ENCODE peak calls at places on chromosome 1, in ten cellular contexts. One of them, this sample, is unnamed.

GRCh38 chr1:176717052-176717754 is 254.2 kb downstream of the PAPPA2 start:
- DNase-seq in HFF-Myc: no peak
- DNase-seq in right atrium auricular region: no peak
- DNase-seq in neural progenitor cell: no peak
- DNase-seq in A549: no peak
- DNase-seq in cardiac muscle cell: no peak
- DNase-seq in tibial artery: no peak
- DNase-seq in ovary: no peak
- DNase-seq in epithelial cell of esophagus: no peak
- DNase-seq in endothelial cell: no peak
- DNase-seq in this sample: no peak

GRCh38 chr1:218347713-218348627 is 2.8 kb downstream of the TGFB2 start:
- DNase-seq in epithelial cell of esophagus: peak
- DNase-seq in endothelial cell: no peak
- DNase-seq in neural progenitor cell: no peak
- DNase-seq in cardiac muscle cell: peak
- DNase-seq in tibial artery: no peak
- DNase-seq in A549: peak
- DNase-seq in right atrium auricular region: no peak
- DNase-seq in HFF-Myc: no peak
- DNase-seq in ovary: peak
- DNase-seq in this sample: no peak

GRCh38 chr1:17265162-17265561 is 16.3 kb downstream of the PADI3 start:
- DNase-seq in A549: no peak
- DNase-seq in cardiac muscle cell: no peak
- DNase-seq in endothelial cell: no peak
- DNase-seq in HFF-Myc: no peak
- DNase-seq in tibial artery: no peak
- DNase-seq in ovary: no peak
- DNase-seq in right atrium auricular region: no peak
- DNase-seq in neural progenitor cell: peak
- DNase-seq in epithelial cell of esophagus: peak
- DNase-seq in this sample: no peak

GRCh38 chr1:55321947-55322346 is 106.8 kb upstream of the USP24 start:
- DNase-seq in epithelial cell of esophagus: peak
- DNase-seq in tibial artery: no peak
- DNase-seq in endothelial cell: no peak
- DNase-seq in ovary: no peak
- DNase-seq in A549: peak
- DNase-seq in HFF-Myc: no peak
- DNase-seq in neural progenitor cell: no peak
- DNase-seq in right atrium auricular region: no peak
- DNase-seq in cardiac muscle cell: no peak
- DNase-seq in this sample: no peak

GRCh38 chr1:108598340-108598739 is 38.4 kb downstream of the EEIG2 start:
- DNase-seq in endothelial cell: no peak
- DNase-seq in tibial artery: no peak
- DNase-seq in A549: no peak
- DNase-seq in epithelial cell of esophagus: no peak
- DNase-seq in neural progenitor cell: no peak
- DNase-seq in HFF-Myc: no peak
- DNase-seq in right atrium auricular region: no peak
- DNase-seq in cardiac muscle cell: no peak
- DNase-seq in ovary: no peak
- DNase-seq in this sample: no peak

GRCh38 chr1:163381487-163382184 is 59.9 kb downstream of the NUF2 start:
- DNase-seq in cardiac muscle cell: no peak
- DNase-seq in A549: no peak
- DNase-seq in neural progenitor cell: no peak
- DNase-seq in epithelial cell of esophagus: no peak
- DNase-seq in right atrium auricular region: no peak
- DNase-seq in endothelial cell: no peak
- DNase-seq in tibial artery: no peak
- DNase-seq in ovary: no peak
- DNase-seq in HFF-Myc: no peak
- DNase-seq in this sample: no peak

GRCh38 chr1:81549588-81550127 is 251.1 kb upstream of the ADGRL2 start:
- DNase-seq in cardiac muscle cell: peak
- DNase-seq in epithelial cell of esophagus: peak
- DNase-seq in right atrium auricular region: no peak
- DNase-seq in neural progenitor cell: peak
- DNase-seq in HFF-Myc: peak
- DNase-seq in endothelial cell: no peak
- DNase-seq in A549: peak
- DNase-seq in tibial artery: no peak
- DNase-seq in ovary: no peak
- DNase-seq in this sample: no peak

GRCh38 chr1:109802136-109802900 is 38.6 kb upstream of the EPS8L3 start:
- DNase-seq in epithelial cell of esophagus: no peak
- DNase-seq in neural progenitor cell: no peak
- DNase-seq in endothelial cell: no peak
- DNase-seq in ovary: no peak
- DNase-seq in HFF-Myc: no peak
- DNase-seq in A549: no peak
- DNase-seq in tibial artery: no peak
- DNase-seq in right atrium auricular region: no peak
- DNase-seq in cardiac muscle cell: no peak
- DNase-seq in this sample: no peak

GRCh38 chr1:227898502-227899140 is 49.1 kb downstream of the WNT9A start:
- DNase-seq in epithelial cell of esophagus: no peak
- DNase-seq in tibial artery: peak
- DNase-seq in ovary: peak
- DNase-seq in right atrium auricular region: peak
- DNase-seq in cardiac muscle cell: no peak
- DNase-seq in HFF-Myc: no peak
- DNase-seq in neural progenitor cell: no peak
- DNase-seq in endothelial cell: peak
- DNase-seq in A549: no peak
- DNase-seq in this sample: peak

DNA sequence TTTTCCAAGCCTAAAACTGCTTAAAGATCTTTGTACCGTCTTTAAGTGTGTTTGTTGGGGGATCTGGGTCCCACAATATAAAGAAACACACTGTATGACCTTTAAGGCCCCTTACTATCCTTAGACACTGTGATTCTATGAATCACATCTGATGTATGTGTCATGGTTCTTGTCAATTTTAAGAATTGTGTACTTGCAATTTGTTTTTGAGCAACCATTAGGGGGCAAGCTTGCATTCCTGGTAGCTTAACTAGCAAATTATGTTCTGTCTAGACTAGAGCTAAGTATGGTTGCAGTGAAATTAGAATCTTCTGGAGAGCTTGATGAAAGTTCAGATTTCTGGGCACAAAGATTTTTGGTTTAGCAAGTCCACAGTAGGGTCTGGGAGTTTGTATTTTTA is 219.5 kb downstream of the TPR start:
- DNase-seq in tibial artery: no peak
- DNase-seq in right atrium auricular region: no peak
- DNase-seq in cardiac muscle cell: peak
- DNase-seq in A549: peak
- DNase-seq in HFF-Myc: peak
- DNase-seq in ovary: no peak
- DNase-seq in neural progenitor cell: peak
- DNase-seq in endothelial cell: no peak
- DNase-seq in epithelial cell of esophagus: peak
- DNase-seq in this sample: no peak
- TF ChIP-seq CTCF in tibial artery: peak
- TF ChIP-seq CTCF in right atrium auricular region: peak
- TF ChIP-seq CTCF in cardiac muscle cell: peak
- TF ChIP-seq CTCF in A549: peak
- TF ChIP-seq CTCF in HFF-Myc: peak
- TF ChIP-seq CTCF in ovary: no peak
- TF ChIP-seq CTCF in neural progenitor cell: peak
- TF ChIP-seq CTCF in endothelial cell: no peak
- TF ChIP-seq CTCF in epithelial cell of esophagus: peak
- TF ChIP-seq CTCF in this sample: no peak

DNA sequence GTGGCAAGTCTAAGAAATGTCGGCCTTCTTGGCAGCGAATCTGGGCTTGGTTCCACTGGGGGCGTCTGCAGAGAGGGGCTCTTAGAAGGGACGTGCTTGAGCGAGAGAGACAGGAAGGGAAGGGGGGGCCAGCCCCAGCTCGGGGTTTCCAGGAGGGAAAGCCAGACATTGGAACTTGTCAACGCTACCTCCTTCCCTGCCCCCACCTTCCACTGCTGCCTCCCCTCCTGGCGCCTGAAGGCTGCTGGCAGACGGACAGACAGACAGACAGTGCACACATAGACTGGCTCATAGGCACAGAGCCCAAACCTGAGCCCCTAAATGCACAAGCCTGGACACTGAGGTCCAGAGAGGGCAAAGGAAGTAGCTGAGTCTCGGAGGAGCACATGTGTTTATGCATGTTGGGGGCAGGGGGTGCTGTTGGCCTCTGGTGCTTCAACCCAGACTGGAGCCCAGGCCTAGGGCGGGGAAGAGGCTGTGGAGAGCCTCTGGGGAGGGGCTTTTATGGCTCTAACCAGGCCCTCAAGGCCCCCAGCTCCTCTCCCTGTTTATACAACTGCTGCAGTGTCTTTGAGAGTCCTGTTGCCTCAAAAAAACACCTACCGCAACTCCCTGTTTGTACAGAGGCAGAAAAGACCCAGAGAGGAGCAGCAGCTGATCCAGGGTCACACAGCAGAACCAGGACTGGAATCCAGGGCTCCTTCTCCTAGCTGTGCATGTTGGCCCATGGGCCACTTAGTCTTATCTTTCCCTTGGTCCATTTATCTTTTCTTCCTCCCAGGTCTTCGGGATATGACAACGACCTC is 33.1 kb upstream of the WASF2 start:
- DNase-seq in HFF-Myc: no peak
- DNase-seq in A549: no peak
- DNase-seq in neural progenitor cell: peak
- DNase-seq in epithelial cell of esophagus: no peak
- DNase-seq in cardiac muscle cell: peak
- DNase-seq in right atrium auricular region: no peak
- DNase-seq in endothelial cell: peak
- DNase-seq in tibial artery: peak
- DNase-seq in ovary: peak
- DNase-seq in this sample: no peak
- TF ChIP-seq CTCF in HFF-Myc: no peak
- TF ChIP-seq CTCF in A549: peak
- TF ChIP-seq CTCF in neural progenitor cell: peak
- TF ChIP-seq CTCF in epithelial cell of esophagus: peak
- TF ChIP-seq CTCF in cardiac muscle cell: peak
- TF ChIP-seq CTCF in right atrium auricular region: peak
- TF ChIP-seq CTCF in endothelial cell: no peak
- TF ChIP-seq CTCF in tibial artery: peak
- TF ChIP-seq CTCF in ovary: no peak
- TF ChIP-seq CTCF in this sample: no peak

GRCh38 chr1:63005812-63006211 is 221.9 kb downstream of the ATG4C start:
- DNase-seq in tibial artery: no peak
- DNase-seq in cardiac muscle cell: no peak
- DNase-seq in right atrium auricular region: no peak
- DNase-seq in ovary: no peak
- DNase-seq in epithelial cell of esophagus: no peak
- DNase-seq in A549: no peak
- DNase-seq in neural progenitor cell: no peak
- DNase-seq in HFF-Myc: no peak
- DNase-seq in endothelial cell: no peak
- DNase-seq in this sample: no peak

GRCh38 chr1:63000508-63000907 is 216.6 kb downstream of the ATG4C start:
- DNase-seq in right atrium auricular region: no peak
- DNase-seq in cardiac muscle cell: no peak
- DNase-seq in ovary: no peak
- DNase-seq in neural progenitor cell: peak
- DNase-seq in epithelial cell of esophagus: no peak
- DNase-seq in HFF-Myc: no peak
- DNase-seq in endothelial cell: no peak
- DNase-seq in A549: no peak
- DNase-seq in tibial artery: no peak
- DNase-seq in this sample: no peak

DNA sequence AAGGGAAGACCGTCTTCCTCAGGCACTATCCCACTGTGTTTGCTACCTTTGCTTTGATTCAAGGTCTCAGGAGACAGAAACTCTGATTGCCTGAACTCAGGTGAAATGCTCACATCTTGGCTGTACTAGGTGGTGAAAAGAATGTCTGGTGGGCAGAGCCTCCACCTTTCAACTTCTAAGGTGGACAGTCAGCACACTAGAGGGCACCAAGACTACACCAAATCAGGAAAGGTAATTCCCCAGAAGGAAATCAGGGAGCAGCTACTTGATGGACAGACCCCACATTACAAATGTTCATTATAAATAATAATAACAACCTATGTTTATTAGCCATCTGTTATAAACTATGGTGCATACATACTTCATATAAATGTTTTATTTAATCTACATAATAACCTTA is 220.9 kb downstream of the ATG4C start:
- DNase-seq in right atrium auricular region: no peak
- DNase-seq in A549: peak
- DNase-seq in neural progenitor cell: peak
- DNase-seq in ovary: no peak
- DNase-seq in tibial artery: no peak
- DNase-seq in HFF-Myc: no peak
- DNase-seq in epithelial cell of esophagus: peak
- DNase-seq in endothelial cell: peak
- DNase-seq in cardiac muscle cell: peak
- DNase-seq in this sample: no peak
- TF ChIP-seq CTCF in right atrium auricular region: peak
- TF ChIP-seq CTCF in A549: peak
- TF ChIP-seq CTCF in neural progenitor cell: peak
- TF ChIP-seq CTCF in ovary: no peak
- TF ChIP-seq CTCF in tibial artery: no peak
- TF ChIP-seq CTCF in HFF-Myc: no peak
- TF ChIP-seq CTCF in epithelial cell of esophagus: peak
- TF ChIP-seq CTCF in endothelial cell: no peak
- TF ChIP-seq CTCF in cardiac muscle cell: peak
- TF ChIP-seq CTCF in this sample: no peak

GRCh38 chr1:11414921-11415538 is 63.9 kb upstream of the DISP3 start:
- DNase-seq in endothelial cell: no peak
- DNase-seq in HFF-Myc: no peak
- DNase-seq in A549: no peak
- DNase-seq in ovary: no peak
- DNase-seq in right atrium auricular region: no peak
- DNase-seq in epithelial cell of esophagus: no peak
- DNase-seq in cardiac muscle cell: no peak
- DNase-seq in neural progenitor cell: no peak
- DNase-seq in tibial artery: no peak
- DNase-seq in this sample: no peak
- TF ChIP-seq CTCF in endothelial cell: no peak
- TF ChIP-seq CTCF in HFF-Myc: no peak
- TF ChIP-seq CTCF in A549: no peak
- TF ChIP-seq CTCF in ovary: no peak
- TF ChIP-seq CTCF in right atrium auricular region: no peak
- TF ChIP-seq CTCF in epithelial cell of esophagus: no peak
- TF ChIP-seq CTCF in cardiac muscle cell: no peak
- TF ChIP-seq CTCF in neural progenitor cell: peak
- TF ChIP-seq CTCF in tibial artery: no peak
- TF ChIP-seq CTCF in this sample: no peak

DNA sequence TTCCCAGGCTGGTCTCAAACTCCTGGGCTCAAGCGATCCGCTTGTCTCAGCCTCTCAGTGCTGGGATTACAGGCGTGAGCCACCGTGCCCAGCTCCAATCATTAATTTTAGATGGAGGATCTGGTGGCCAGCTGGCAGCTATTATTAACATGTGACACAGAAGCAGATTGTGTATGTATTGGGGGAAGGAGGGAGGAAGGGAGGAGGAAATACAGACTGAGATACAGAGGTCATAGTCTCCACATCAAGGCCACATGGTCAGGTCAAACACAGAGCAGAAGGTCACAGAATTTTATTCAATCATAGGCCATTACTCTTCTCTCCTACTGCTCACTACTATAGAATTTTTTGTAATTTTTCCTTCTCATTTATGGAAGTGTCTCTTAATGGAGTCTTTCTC is 57.9 kb upstream of the ADORA3 start:
- DNase-seq in tibial artery: no peak
- DNase-seq in endothelial cell: no peak
- DNase-seq in A549: no peak
- DNase-seq in epithelial cell of esophagus: no peak
- DNase-seq in neural progenitor cell: no peak
- DNase-seq in right atrium auricular region: no peak
- DNase-seq in cardiac muscle cell: no peak
- DNase-seq in HFF-Myc: no peak
- DNase-seq in ovary: no peak
- DNase-seq in this sample: no peak
- TF ChIP-seq CTCF in tibial artery: no peak
- TF ChIP-seq CTCF in endothelial cell: no peak
- TF ChIP-seq CTCF in A549: no peak
- TF ChIP-seq CTCF in epithelial cell of esophagus: no peak
- TF ChIP-seq CTCF in neural progenitor cell: no peak
- TF ChIP-seq CTCF in right atrium auricular region: no peak
- TF ChIP-seq CTCF in cardiac muscle cell: no peak
- TF ChIP-seq CTCF in HFF-Myc: no peak
- TF ChIP-seq CTCF in ovary: no peak
- TF ChIP-seq CTCF in this sample: no peak